ENCODE peak calls at places on chromosomes 1 and 21, in five cellular contexts. D, I, M, T and V are unnamed samples.

GRCh38 chr1:179141592-179142244 is 59.8 kb downstream of the TOR3A start:
- DNase-seq in D (no peak), M (no peak), T (peak), I (no peak), V (peak)

GRCh38 chr1:234763361-234763760 is 153.4 kb upstream of the IRF2BP2 start:
- DNase-seq in M (no peak), T (no peak), D (no peak), I (no peak), V (no peak)

GRCh38 chr1:36542024-36542961 is 59.6 kb upstream of the CSF3R start:
- DNase-seq in I (no peak), M (no peak), D (no peak), T (no peak), V (no peak)

GRCh38 chr21:24938592-24938991 is 668.7 kb downstream of the MRPL39 start:
- DNase-seq in D (no peak), M (no peak), I (no peak), T (no peak), V (peak)

GRCh38 chr1:204190212-204191211 is 5.8 kb downstream of the KISS1 start:
- DNase-seq in I (no peak), T (no peak), M (no peak), D (peak), V (peak)

GRCh38 chr1:32816676-32817158 is 441 bp downstream of the YARS1 start:
- DNase-seq in T (no peak), I (no peak), D (no peak), M (peak), V (peak)

GRCh38 chr1:59445040-59445439 is 148.1 kb downstream of the FGGY start:
- DNase-seq in D (no peak), I (no peak), M (no peak), T (no peak), V (no peak)

GRCh38 chr1:24340770-24341169 is 21.6 kb downstream of the GRHL3 start:
- DNase-seq in D (no peak), M (no peak), I (no peak), T (no peak), V (no peak)

GRCh38 chr21:29499734-29500343 is 201.1 kb downstream of the BACH1 start:
- DNase-seq in T (no peak), D (no peak), I (no peak), M (no peak), V (peak)

GRCh38 chr1:183719289-183719688 is 66.2 kb upstream of the APOBEC4 start:
- DNase-seq in M (no peak), D (no peak), T (no peak), I (no peak), V (no peak)